ENCODE peak calls at places on chromosomes 5 and 9, in seven cellular contexts. J is AG20443, U is IMR-90, T is NCI-H2107, Z is Panc1, D is GM13977, H is T-helper 1 cell. X is an unnamed sample.

GRCh38 chr5:148406406-148406805 is 22.6 kb downstream of the FBXO38 start:
- DNase-seq in H (no peak), J (no peak), D (no peak), Z (no peak), T (no peak), U (no peak), X (no peak)

GRCh38 chr9:128729302-128729701 is 5.4 kb upstream of the ZDHHC12 start:
- DNase-seq in T (no peak), D (no peak), U (no peak), J (no peak), H (no peak), Z (no peak), X (no peak)

GRCh38 chr5:52947208-52947607 is 41.9 kb upstream of the ITGA2 start:
- DNase-seq in U (peak; percentile 56), Z (no peak), H (no peak), J (no peak), D (no peak), T (no peak), X (no peak)

GRCh38 chr9:120714846-120715231 is 569 bp upstream of the MEGF9 start:
- DNase-seq in J (no peak), Z (no peak), U (no peak), D (no peak), H (no peak), T (no peak), X (no peak)

GRCh38 chr5:154712518-154713437 is 42.4 kb upstream of the LARP1 start:
- DNase-seq in D (no peak), T (peak; percentile 68), U (no peak), H (no peak), J (no peak), Z (no peak), X (no peak)

GRCh38 chr5:67037171-67037570 is 159.4 kb downstream of the CD180 start:
- DNase-seq in Z (no peak), H (no peak), D (no peak), U (peak; percentile 27), T (no peak), J (no peak), X (no peak)

GRCh38 chr5:3593771-3594513 is 1.7 kb upstream of the IRX1 start:
- DNase-seq in Z (no peak), T (no peak), U (no peak), H (no peak), J (peak; percentile 74), D (peak; percentile 27), X (no peak)

GRCh38 chr9:99300603-99301002 is 78.5 kb downstream of the SEC61B start:
- DNase-seq in H (no peak), D (no peak), Z (no peak), U (no peak), T (no peak), J (no peak), X (no peak)

GRCh38 chr9:124482431-124483031 is 24.7 kb downstream of the NR5A1 start:
- DNase-seq in U (no peak), H (no peak), D (no peak), Z (no peak), T (no peak), J (peak; percentile 50), X (no peak)

GRCh38 chr9:82021198-82021597 is 32.6 kb downstream of the SPATA31D1 start:
- DNase-seq in T (no peak), U (peak; percentile 98), J (peak; percentile 73), D (no peak), Z (no peak), H (no peak), X (peak; percentile 97)

GRCh38 chr9:116964258-116964657 is 277.2 kb downstream of the TRIM32 start:
- DNase-seq in T (no peak), H (no peak), Z (no peak), D (no peak), U (no peak), J (no peak), X (no peak)

GRCh38 chr5:172715931-172716682 is 54.9 kb downstream of the DUSP1 start:
- DNase-seq in H (no peak), T (no peak), J (no peak), D (no peak), Z (no peak), U (no peak), X (no peak)

GRCh38 chr5:6220346-6221088 is 157.8 kb downstream of the MED10 start:
- DNase-seq in H (no peak), D (no peak), U (no peak), J (no peak), T (no peak), Z (no peak), X (peak; percentile 24)

GRCh38 chr9:38047301-38048251 is 21.5 kb downstream of the SHB start:
- DNase-seq in D (no peak), T (no peak), J (peak; percentile 87), Z (peak; percentile 92), H (no peak), U (peak; percentile 95), X (peak; percentile 96)

GRCh38 chr5:150398432-150399157 is 14.1 kb downstream of the CD74 start:
- DNase-seq in D (peak; percentile 85), U (no peak), T (no peak), Z (no peak), J (no peak), H (no peak), X (no peak)

GRCh38 chr9:4669890-4670289 is 3.6 kb upstream of the SPATA6L start:
- DNase-seq in H (no peak), J (no peak), U (no peak), D (no peak), T (no peak), Z (no peak), X (no peak)

GRCh38 chr5:109876941-109877669 is 187.4 kb downstream of the MAN2A1 start:
- DNase-seq in J (peak; percentile 47), Z (no peak), D (no peak), U (peak; percentile 61), H (no peak), T (no peak), X (peak; percentile 29)

GRCh38 chr5:141785135-141785534 is 93.1 kb downstream of the PCDH1 start:
- DNase-seq in U (no peak), T (no peak), H (no peak), D (no peak), Z (no peak), J (no peak), X (no peak)

GRCh38 chr5:128085413-128085812 is 1.8 kb downstream of the SLC12A2 start:
- DNase-seq in T (no peak), J (no peak), Z (no peak), D (no peak), H (no peak), U (no peak), X (no peak)

GRCh38 chr9:133103183-133103986 is 17.7 kb downstream of the RALGDS start:
- DNase-seq in U (peak; percentile 19), Z (peak; percentile 33), J (peak; percentile 82), D (peak; percentile 77), T (no peak), H (peak; percentile 34), X (peak; percentile 22)

GRCh38 chr5:127009784-127010183 is 20.6 kb downstream of the MARCHF3 start:
- DNase-seq in U (no peak), H (no peak), D (no peak), Z (no peak), J (no peak), T (no peak), X (no peak)

GRCh38 chr5:146340260-146341081 is 1.8 kb downstream of the POU4F3 start:
- DNase-seq in H (no peak), T (no peak), U (peak; percentile 60), D (peak; percentile 71), J (peak; percentile 80), Z (no peak), X (no peak)